ENCODE peak calls at places on chromosomes 7 and 10, in four cellular contexts. One of them, this sample, is unnamed.

GRCh38 chr7:55127135-55127551 is 108.3 kb downstream of the EGFR start:
- DNase-seq in ecto neural progenitor cell: no peak
- DNase-seq in fibroblast of lung: no peak
- DNase-seq in H9: no peak
- DNase-seq in this sample: no peak

GRCh38 chr7:114539575-114539974 is 125.0 kb downstream of the FOXP2 start:
- DNase-seq in ecto neural progenitor cell: no peak
- DNase-seq in fibroblast of lung: no peak
- DNase-seq in H9: no peak
- DNase-seq in this sample: no peak

GRCh38 chr10:103111031-103111917 is 81.8 kb downstream of the NT5C2 start:
- DNase-seq in ecto neural progenitor cell: no peak
- DNase-seq in fibroblast of lung: peak
- DNase-seq in H9: no peak
- DNase-seq in this sample: no peak

GRCh38 chr10:51675088-51675487 is 24.3 kb downstream of the CSTF2T start:
- DNase-seq in ecto neural progenitor cell: no peak
- DNase-seq in fibroblast of lung: no peak
- DNase-seq in H9: no peak
- DNase-seq in this sample: no peak

GRCh38 chr7:70764701-70765208 is 367.2 kb upstream of the GALNT17 start:
- DNase-seq in ecto neural progenitor cell: no peak
- DNase-seq in fibroblast of lung: no peak
- DNase-seq in H9: no peak
- DNase-seq in this sample: peak

GRCh38 chr7:138072726-138073125 is 3.5 kb upstream of the AKR1D1 start:
- DNase-seq in ecto neural progenitor cell: no peak
- DNase-seq in fibroblast of lung: no peak
- DNase-seq in H9: peak
- DNase-seq in this sample: no peak

GRCh38 chr7:867001-867405 is 9.4 kb upstream of the GET4 start:
- DNase-seq in ecto neural progenitor cell: no peak
- DNase-seq in fibroblast of lung: peak
- DNase-seq in H9: no peak
- DNase-seq in this sample: no peak

GRCh38 chr10:103790580-103790979 is 64.8 kb downstream of the SH3PXD2A start:
- DNase-seq in ecto neural progenitor cell: no peak
- DNase-seq in fibroblast of lung: no peak
- DNase-seq in H9: no peak
- DNase-seq in this sample: no peak

GRCh38 chr10:110379831-110380230 is 75.1 kb upstream of the SMNDC1 start:
- DNase-seq in ecto neural progenitor cell: no peak
- DNase-seq in fibroblast of lung: no peak
- DNase-seq in H9: no peak
- DNase-seq in this sample: no peak

GRCh38 chr7:146654048-146654447 is 537.4 kb downstream of the CNTNAP2 start:
- DNase-seq in ecto neural progenitor cell: no peak
- DNase-seq in fibroblast of lung: no peak
- DNase-seq in H9: no peak
- DNase-seq in this sample: no peak

GRCh38 chr7:38280000-38280399 is 6.6 kb upstream of the TARP start:
- DNase-seq in ecto neural progenitor cell: no peak
- DNase-seq in fibroblast of lung: no peak
- DNase-seq in H9: no peak
- DNase-seq in this sample: no peak

GRCh38 chr10:46308666-46309450 is 22.1 kb downstream of the ANTXRL start:
- DNase-seq in ecto neural progenitor cell: no peak
- DNase-seq in fibroblast of lung: no peak
- DNase-seq in H9: peak
- DNase-seq in this sample: no peak

GRCh38 chr7:149595541-149595940 is 97.9 kb upstream of the ZNF746 start:
- DNase-seq in ecto neural progenitor cell: no peak
- DNase-seq in fibroblast of lung: no peak
- DNase-seq in H9: no peak
- DNase-seq in this sample: no peak

GRCh38 chr7:148547946-148548345 is 42.6 kb upstream of the C7orf33 start:
- DNase-seq in ecto neural progenitor cell: no peak
- DNase-seq in fibroblast of lung: no peak
- DNase-seq in H9: no peak
- DNase-seq in this sample: no peak

GRCh38 chr10:690227-691161 is 1.0 kb upstream of the DIP2C start:
- DNase-seq in ecto neural progenitor cell: no peak
- DNase-seq in fibroblast of lung: peak
- DNase-seq in H9: no peak
- DNase-seq in this sample: no peak

GRCh38 chr7:76506081-76506440 is 4.3 kb upstream of the UPK3B start:
- DNase-seq in ecto neural progenitor cell: peak
- DNase-seq in fibroblast of lung: no peak
- DNase-seq in H9: no peak
- DNase-seq in this sample: no peak

GRCh38 chr7:43572516-43573049 is 10.3 kb upstream of the STK17A start:
- DNase-seq in ecto neural progenitor cell: no peak
- DNase-seq in fibroblast of lung: peak
- DNase-seq in H9: no peak
- DNase-seq in this sample: no peak

GRCh38 chr7:11327633-11328032 is 354.0 kb downstream of the PHF14 start:
- DNase-seq in ecto neural progenitor cell: no peak
- DNase-seq in fibroblast of lung: peak
- DNase-seq in H9: no peak
- DNase-seq in this sample: no peak

GRCh38 chr7:79398145-79398749 is 55.2 kb downstream of the MAGI2 start:
- DNase-seq in ecto neural progenitor cell: no peak
- DNase-seq in fibroblast of lung: no peak
- DNase-seq in H9: no peak
- DNase-seq in this sample: no peak

GRCh38 chr7:149225106-149225505 is 14.3 kb upstream of the ZNF212 start:
- DNase-seq in ecto neural progenitor cell: no peak
- DNase-seq in fibroblast of lung: no peak
- DNase-seq in H9: no peak
- DNase-seq in this sample: no peak

GRCh38 chr10:32161586-32161985 is 105.4 kb upstream of the KIF5B start:
- DNase-seq in ecto neural progenitor cell: no peak
- DNase-seq in fibroblast of lung: no peak
- DNase-seq in H9: no peak
- DNase-seq in this sample: no peak

GRCh38 chr7:152667900-152668440 is 8.0 kb downstream of the XRCC2 start:
- DNase-seq in ecto neural progenitor cell: no peak
- DNase-seq in fibroblast of lung: no peak
- DNase-seq in H9: no peak
- DNase-seq in this sample: no peak

GRCh38 chr10:130138479-130138866 is 2.3 kb downstream of the GLRX3 start:
- DNase-seq in ecto neural progenitor cell: no peak
- DNase-seq in fibroblast of lung: peak
- DNase-seq in H9: no peak
- DNase-seq in this sample: no peak

GRCh38 chr7:139726485-139726869 is 51.3 kb downstream of the HIPK2 start:
- DNase-seq in ecto neural progenitor cell: no peak
- DNase-seq in fibroblast of lung: no peak
- DNase-seq in H9: no peak
- DNase-seq in this sample: no peak

GRCh38 chr10:5942001-5942400 is 35.3 kb downstream of the IL15RA start:
- DNase-seq in ecto neural progenitor cell: no peak
- DNase-seq in fibroblast of lung: no peak
- DNase-seq in H9: no peak
- DNase-seq in this sample: no peak